ENCODE peak calls at places on chromosomes 4 and X, in four cellular contexts. A is left lung, B is dorsolateral prefrontal cortex, E is prostate gland. M is an unnamed sample.

GRCh38 chr4:184807261-184807660 is 18.5 kb downstream of the ACSL1 start:
- DNase-seq in A (no peak), B (no peak), E (peak), M (no peak)

GRCh38 chrX:12330841-12331240 is 192.6 kb downstream of the FRMPD4 start:
- DNase-seq in A (no peak), B (no peak), E (no peak), M (no peak)

GRCh38 chrX:49165901-49166881 is 3.6 kb downstream of the MAGIX start:
- DNase-seq in A (peak), B (peak), E (peak), M (peak)

GRCh38 chr4:147899512-147899911 is 167.6 kb downstream of the ARHGAP10 start:
- DNase-seq in A (no peak), B (no peak), E (no peak), M (no peak)

GRCh38 chr4:11365039-11365438 is 63.7 kb downstream of the HS3ST1 start:
- DNase-seq in A (no peak), B (no peak), E (no peak), M (no peak)

GRCh38 chr4:163591614-163592020 is 97.1 kb downstream of the TMA16 start:
- DNase-seq in A (no peak), B (no peak), E (no peak), M (no peak)

GRCh38 chr4:176676901-176677300 is 115.8 kb downstream of the VEGFC start:
- DNase-seq in A (no peak), B (no peak), E (no peak), M (no peak)

GRCh38 chrX:49792376-49792775 is 36.7 kb upstream of the PAGE4 start:
- DNase-seq in A (no peak), B (no peak), E (no peak), M (no peak)

GRCh38 chr4:189090174-189090814 is 850.4 kb upstream of the FRG1 start:
- DNase-seq in A (no peak), B (no peak), E (no peak), M (no peak)

DNA sequence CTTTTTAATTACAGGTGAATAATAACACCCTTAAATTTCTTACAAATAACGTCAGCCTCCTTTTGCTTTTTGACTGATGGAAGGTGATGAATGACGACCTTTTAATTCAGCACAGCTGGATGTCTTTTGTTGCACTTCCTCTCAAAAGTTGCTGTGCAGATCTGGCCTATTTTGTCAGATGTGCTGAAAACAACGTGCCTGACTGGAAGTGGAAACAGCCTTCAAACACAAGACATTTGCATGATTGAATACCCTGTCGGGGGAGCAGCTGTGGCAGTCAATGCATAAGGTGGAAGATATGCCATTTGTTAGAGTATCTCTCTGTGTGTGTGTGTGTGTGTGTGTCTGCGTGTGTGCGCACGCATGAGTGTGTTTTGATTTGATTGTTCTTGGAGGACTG is 579.7 kb downstream of the SPRY1 start:
- DNase-seq in A (no peak), B (no peak), E (no peak), M (no peak)
- H3K27ac ChIP-seq in A (peak), B (no peak), E (no peak), M (no peak)

GRCh38 chrX:17596051-17596450 is 141.2 kb upstream of the SCML1 start:
- DNase-seq in A (no peak), B (no peak), E (no peak), M (no peak)
- H3K27ac ChIP-seq in A (no peak), B (no peak), E (no peak), M (no peak)

DNA sequence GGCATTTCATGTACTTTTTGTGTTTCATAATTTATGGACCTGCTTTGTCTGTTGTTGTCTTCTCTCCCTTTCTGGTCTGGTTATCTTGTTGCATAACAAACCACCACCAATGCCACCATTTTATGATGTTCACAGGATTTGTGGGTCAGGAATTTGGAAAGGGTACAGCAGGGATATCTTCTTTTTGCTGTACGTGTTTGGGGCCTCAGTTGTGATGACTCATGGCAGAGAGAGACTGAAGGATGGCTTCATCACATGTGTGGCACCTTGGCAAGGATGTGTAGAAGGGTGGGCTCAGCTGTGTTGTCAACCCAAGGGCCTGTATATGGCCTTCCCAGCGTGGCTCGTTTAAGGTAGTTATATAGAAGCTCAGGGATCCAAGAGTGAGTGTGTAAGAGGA is 35.2 kb downstream of the KDM6A start:
- DNase-seq in A (no peak), B (no peak), E (no peak), M (no peak)
- H3K27ac ChIP-seq in A (no peak), B (no peak), E (no peak), M (no peak)

GRCh38 chr4:40514409-40515025 is 115.1 kb downstream of the RBM47 start:
- DNase-seq in A (no peak), B (no peak), E (peak), M (no peak)

GRCh38 chr4:40516651-40517050 is 113.0 kb downstream of the RBM47 start:
- DNase-seq in A (no peak), B (no peak), E (no peak), M (no peak)

GRCh38 chr4:40515037-40515397 is 114.6 kb downstream of the RBM47 start:
- DNase-seq in A (no peak), B (no peak), E (peak), M (no peak)

GRCh38 chr4:40511017-40511614 is 118.5 kb downstream of the RBM47 start:
- DNase-seq in A (no peak), B (no peak), E (peak), M (no peak)

DNA sequence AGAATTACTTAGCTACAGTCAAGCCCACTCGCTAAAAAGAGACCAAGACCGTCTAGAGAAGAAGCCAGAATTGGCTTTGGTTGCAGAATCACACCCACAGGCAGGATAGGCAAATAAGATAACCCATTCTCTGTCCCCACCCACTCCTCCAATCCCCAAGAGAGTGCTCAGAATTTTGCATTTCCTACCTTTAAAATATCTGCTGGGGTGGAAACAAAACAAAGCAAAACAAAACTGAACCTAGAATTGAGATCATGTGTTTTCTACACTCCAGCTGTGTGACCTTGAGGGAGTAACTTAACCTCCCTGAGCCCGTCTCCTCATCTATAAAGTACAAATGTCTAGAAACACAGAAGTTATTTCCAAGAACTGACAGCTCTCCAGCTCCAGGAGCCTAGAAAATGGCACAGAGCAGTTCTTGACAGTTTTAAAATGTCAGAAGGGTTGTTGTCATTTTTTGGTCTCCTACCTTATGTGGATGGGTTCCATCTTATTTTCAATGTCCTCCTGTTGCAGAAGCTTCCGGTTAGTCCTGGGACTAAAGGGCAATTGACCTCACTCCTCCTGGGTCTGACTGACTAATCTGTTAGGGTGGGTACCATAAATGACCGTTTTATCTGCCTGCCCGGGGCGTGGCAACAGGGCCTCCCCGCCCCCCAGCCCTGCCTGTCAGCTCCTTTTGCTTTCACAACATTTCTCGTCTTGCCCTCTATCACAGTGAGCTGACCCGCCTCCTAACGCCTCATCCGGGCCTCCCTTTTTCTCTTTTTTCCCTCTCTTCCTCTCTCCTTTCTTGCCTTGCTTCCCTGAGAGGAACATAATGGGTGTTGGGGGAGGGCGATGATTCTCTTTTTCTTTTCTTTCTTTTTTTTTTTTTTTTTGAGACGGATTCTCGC is 114.0 kb downstream of the RBM47 start:
- DNase-seq in A (no peak), B (no peak), E (no peak), M (no peak)
- H3K27ac ChIP-seq in A (peak), B (no peak), E (peak), M (no peak)

GRCh38 chrX:123859409-123859827 is 435 bp upstream of the XIAP start:
- DNase-seq in A (no peak), B (peak), E (peak), M (peak)
- H3K27ac ChIP-seq in A (peak), B (peak), E (peak), M (peak)

GRCh38 chrX:103793541-103793932 is 16.9 kb downstream of the PLP1 start:
- DNase-seq in A (no peak), B (no peak), E (no peak), M (no peak)

GRCh38 chrX:103792916-103793540 is 16.4 kb downstream of the PLP1 start:
- DNase-seq in A (no peak), B (no peak), E (no peak), M (no peak)

GRCh38 chrX:103791826-103792458 is 15.3 kb downstream of the PLP1 start:
- DNase-seq in A (no peak), B (no peak), E (no peak), M (no peak)

GRCh38 chrX:103789004-103789403 is 12.4 kb downstream of the PLP1 start:
- DNase-seq in A (no peak), B (no peak), E (no peak), M (no peak)

DNA sequence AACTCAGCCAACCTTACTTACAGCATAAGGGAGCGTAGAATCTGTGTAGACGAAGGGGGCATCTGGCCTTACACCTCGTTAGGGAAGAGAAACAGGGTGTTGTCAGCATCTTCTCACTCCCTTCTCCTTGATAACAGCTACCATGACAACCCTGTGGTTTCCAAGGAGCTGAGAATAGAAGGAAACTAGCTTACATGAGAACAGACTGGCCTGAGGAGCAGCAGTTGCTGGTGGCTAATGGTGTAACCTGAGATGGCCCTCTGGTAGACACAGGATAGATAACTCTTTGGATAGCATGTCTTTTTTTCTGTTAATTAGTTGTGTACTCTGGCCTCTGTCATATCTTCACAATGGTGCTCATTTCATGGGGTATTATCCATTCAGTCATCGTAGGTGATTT is 14.6 kb downstream of the PLP1 start:
- DNase-seq in A (no peak), B (no peak), E (no peak), M (no peak)
- H3K27ac ChIP-seq in A (no peak), B (peak), E (no peak), M (no peak)

GRCh38 chr4:109214622-109215350 is 87.7 kb downstream of the COL25A1 start:
- DNase-seq in A (no peak), B (no peak), E (no peak), M (no peak)
- H3K27ac ChIP-seq in A (no peak), B (no peak), E (no peak), M (no peak)

DNA sequence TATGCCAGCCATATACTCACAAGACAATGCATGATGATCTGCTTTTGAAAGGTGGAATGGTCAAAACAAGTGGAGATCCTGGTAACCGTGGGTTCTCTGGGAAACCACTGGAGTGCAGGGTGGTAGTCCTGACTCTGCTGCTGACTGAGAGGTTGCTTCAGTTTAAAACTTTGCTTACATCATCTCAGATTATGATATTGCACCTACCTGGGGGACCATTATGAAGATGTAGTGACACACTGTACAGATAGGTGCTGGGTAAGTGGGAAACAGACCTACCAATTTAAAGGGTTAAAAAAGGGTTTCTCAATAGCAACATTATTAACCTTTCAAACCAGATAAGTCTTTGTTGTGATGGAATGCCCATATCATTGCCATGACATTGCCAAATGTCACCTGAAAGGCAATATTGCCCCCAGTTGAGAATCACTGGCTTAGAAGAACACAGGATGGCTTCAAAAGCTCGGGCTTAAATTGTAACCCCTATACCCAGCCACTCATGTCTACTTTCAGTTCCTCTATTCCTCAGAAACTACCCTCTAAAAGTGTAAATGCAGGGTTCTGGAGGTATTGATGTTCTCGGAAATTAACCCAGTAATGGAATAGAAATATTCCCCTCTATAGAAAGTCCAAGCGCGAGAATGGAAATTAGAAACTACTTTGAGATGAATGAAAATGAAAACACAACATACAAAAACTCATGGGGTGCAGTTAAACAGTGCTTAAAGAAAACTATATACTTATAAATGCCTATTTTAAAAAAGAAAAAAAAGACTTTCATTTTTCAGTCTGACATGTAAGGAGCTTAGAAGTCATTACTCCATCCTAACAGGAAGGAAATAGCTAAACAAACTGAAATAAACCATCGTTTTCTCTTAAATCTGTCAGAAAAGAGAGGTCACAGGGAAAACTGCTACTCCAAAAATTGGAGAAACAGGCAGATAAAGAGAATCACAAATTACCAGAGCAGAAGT is 65.8 kb downstream of the ARHGEF6 start:
- DNase-seq in A (no peak), B (no peak), E (no peak), M (no peak)
- H3K27ac ChIP-seq in A (peak), B (no peak), E (no peak), M (no peak)

DNA sequence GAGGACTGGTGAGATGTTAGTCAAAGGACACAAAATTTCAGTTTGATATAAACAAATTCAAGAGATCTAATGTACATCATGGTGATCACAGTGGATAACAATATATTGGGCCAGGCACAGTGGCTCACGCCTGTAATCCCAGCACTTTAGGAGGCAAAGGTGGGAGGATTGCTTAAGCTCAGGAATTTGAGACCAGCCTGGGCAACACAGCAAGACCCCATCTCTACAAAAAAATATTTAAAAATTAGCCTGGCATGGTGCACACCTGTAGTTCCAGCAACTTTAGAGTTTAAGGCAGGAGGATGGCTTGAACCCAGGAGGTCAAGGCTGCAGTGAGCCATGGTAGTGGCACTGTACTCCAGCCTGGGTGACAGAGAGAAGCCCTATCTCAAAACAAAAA is 8.7 kb downstream of the SCARB2 start:
- DNase-seq in A (no peak), B (no peak), E (no peak), M (no peak)
- H3K27ac ChIP-seq in A (no peak), B (peak), E (no peak), M (peak)

GRCh38 chr4:150255610-150256580 is 177.7 kb downstream of the DCLK2 start:
- DNase-seq in A (no peak), B (no peak), E (no peak), M (no peak)
- H3K27ac ChIP-seq in A (no peak), B (peak), E (no peak), M (no peak)

M was measured in substantia nigra.